ENCODE peak calls at places on chromosomes 5 and 9, in six cellular contexts. B, X, W, K, I and F are unnamed samples.

GRCh38 chr9:19416143-19416542 is 7.3 kb downstream of the ACER2 start:
- DNase-seq in B (no peak), X (peak; percentile 75), W (no peak), K (no peak), I (no peak), F (no peak)

GRCh38 chr5:73296772-73297171 is 123.8 kb downstream of the TMEM174 start:
- DNase-seq in B (no peak), X (peak; percentile 95), W (no peak), K (no peak), I (no peak), F (no peak)

GRCh38 chr9:134032456-134033222 is 7.4 kb downstream of the BRD3OS start:
- DNase-seq in B (no peak), X (no peak), W (no peak), K (no peak), I (no peak), F (no peak)

GRCh38 chr5:12691330-12691729 is 787.1 kb upstream of the CTNND2 start:
- DNase-seq in B (no peak), X (no peak), W (no peak), K (no peak), I (no peak), F (no peak)

GRCh38 chr5:25418319-25418859 is 773.6 kb upstream of the CDH10 start:
- DNase-seq in B (no peak), X (no peak), W (no peak), K (peak; percentile 43), I (no peak), F (no peak)

GRCh38 chr5:15746833-15747232 is 246.9 kb downstream of the FBXL7 start:
- DNase-seq in B (no peak), X (peak; percentile 28), W (no peak), K (no peak), I (no peak), F (no peak)

GRCh38 chr9:129620669-129621295 is at the start of gene C9orf50:
- DNase-seq in B (no peak), X (no peak), W (no peak), K (no peak), I (no peak), F (no peak)

GRCh38 chr5:100903036-100903887 is at the start of gene ST8SIA4:
- DNase-seq in B (peak; percentile 65), X (peak; percentile 82), W (peak; percentile 91), K (peak; percentile 91), I (peak; percentile 84), F (peak; percentile 30)

GRCh38 chr5:69418559-69418958 is 3.6 kb downstream of the MARVELD2 start:
- DNase-seq in B (no peak), X (no peak), W (no peak), K (no peak), I (no peak), F (no peak)

GRCh38 chr5:30853158-30853557 is 340.3 kb upstream of the CDH6 start:
- DNase-seq in B (no peak), X (no peak), W (no peak), K (no peak), I (no peak), F (no peak)

GRCh38 chr5:61289669-61290363 is 42.2 kb upstream of the ZSWIM6 start:
- DNase-seq in B (no peak), X (no peak), W (no peak), K (no peak), I (no peak), F (no peak)

GRCh38 chr5:21774281-21774680 is 1078.9 kb downstream of the CDH12 start:
- DNase-seq in B (no peak), X (no peak), W (no peak), K (no peak), I (no peak), F (no peak)

GRCh38 chr5:15887072-15887471 is 292.5 kb downstream of the MARCHF11 start:
- DNase-seq in B (no peak), X (no peak), W (no peak), K (no peak), I (no peak), F (no peak)

GRCh38 chr5:56116599-56117131 is 116.5 kb downstream of the ANKRD55 start:
- DNase-seq in B (no peak), X (no peak), W (no peak), K (no peak), I (no peak), F (no peak)

GRCh38 chr9:133632806-133633680 is 3.1 kb upstream of the DBH start:
- DNase-seq in B (no peak), X (no peak), W (no peak), K (no peak), I (no peak), F (no peak)

GRCh38 chr5:144183254-144183889 is 12.7 kb downstream of the KCTD16 start:
- DNase-seq in B (no peak), X (peak; percentile 56), W (no peak), K (peak; percentile 36), I (no peak), F (no peak)
- H3K27ac ChIP-seq in B (no peak overlapping the region), X (no peak overlapping the region), W (no peak overlapping the region), K (no peak overlapping the region), I (no peak overlapping the region), F (no peak overlapping the region)

GRCh38 chr9:92614123-92614510 is 55.8 kb downstream of the IPPK start:
- DNase-seq in B (peak; percentile 9), X (no peak), W (no peak), K (no peak), I (no peak), F (no peak)

GRCh38 chr9:92616199-92617129 is 53.5 kb downstream of the IPPK start:
- DNase-seq in B (peak; percentile 50), X (peak; percentile 32), W (no peak), K (no peak), I (peak; percentile 12), F (peak; percentile 82)

GRCh38 chr9:92613268-92614122 is 56.4 kb downstream of the IPPK start:
- DNase-seq in B (no peak), X (no peak), W (no peak), K (no peak), I (no peak), F (no peak)

GRCh38 chr9:92615790-92616189 is 54.1 kb downstream of the IPPK start:
- DNase-seq in B (no peak), X (no peak), W (no peak), K (no peak), I (peak; percentile 13), F (no peak)

GRCh38 chr9:92614763-92615441 is 55.0 kb downstream of the IPPK start:
- DNase-seq in B (no peak), X (no peak), W (no peak), K (no peak), I (no peak), F (no peak)
- H3K36me3 ChIP-seq in B (no peaks in the 10 kb centered on the region), X (peaks cover 20% of the 10 kb centered on the region), W (peaks cover 60% of the 10 kb centered on the region), K (no peaks in the 10 kb centered on the region), I (no peaks in the 10 kb centered on the region), F (no peaks in the 10 kb centered on the region)

GRCh38 chr5:171630670-171631065 is 154.9 kb upstream of the SMIM23 start:
- DNase-seq in B (no peak), X (no peak), W (no peak), K (no peak), I (no peak), F (no peak)

GRCh38 chr5:171630047-171630669 is 155.5 kb upstream of the SMIM23 start:
- DNase-seq in B (no peak), X (peak; percentile 62), W (peak; percentile 74), K (peak; percentile 86), I (peak; percentile 34), F (no peak)

GRCh38 chr5:171628344-171628743 is 157.3 kb upstream of the SMIM23 start:
- DNase-seq in B (no peak), X (no peak), W (no peak), K (no peak), I (no peak), F (no peak)

GRCh38 chr5:171627936-171628335 is 157.7 kb upstream of the SMIM23 start:
- DNase-seq in B (no peak), X (no peak), W (no peak), K (no peak), I (no peak), F (no peak)

DNA sequence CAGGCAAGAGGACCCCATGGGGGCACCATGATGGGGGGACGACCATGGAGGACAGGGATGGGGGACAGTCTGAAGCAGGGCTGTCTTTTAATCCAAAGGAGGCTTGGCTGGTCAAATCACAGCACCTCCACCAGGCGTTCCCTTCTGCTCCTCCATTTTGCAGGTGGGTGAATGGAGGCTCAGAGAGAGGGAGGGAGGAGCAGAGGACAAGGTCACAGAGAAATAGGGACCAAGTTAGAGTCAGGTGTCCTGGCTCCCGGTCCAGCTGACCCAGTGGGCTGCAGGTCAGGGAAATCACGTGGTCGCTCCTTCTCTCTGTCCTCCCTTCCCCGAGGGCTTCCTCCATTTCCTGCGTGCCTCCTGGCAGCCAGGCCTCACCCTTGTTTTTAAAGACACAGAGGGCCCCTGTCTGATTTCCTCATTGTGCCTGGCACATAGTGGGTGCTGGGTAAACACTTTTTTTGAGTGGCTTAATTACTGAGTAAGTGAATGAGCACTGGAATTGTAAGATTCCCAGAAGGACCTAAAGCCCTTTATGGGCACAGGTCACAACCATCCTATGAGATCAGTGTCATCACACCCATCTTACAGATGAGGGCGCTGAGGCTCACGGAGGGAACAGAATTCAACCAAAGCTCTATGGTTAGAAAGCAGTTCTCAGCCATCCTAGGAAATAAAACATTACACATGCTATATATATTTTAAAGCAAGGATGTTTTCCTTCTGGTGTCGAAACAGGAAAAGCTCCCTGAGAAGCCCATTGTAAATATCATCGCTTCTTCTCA is 156.2 kb upstream of the SMIM23 start:
- DNase-seq in B (no peak), X (no peak), W (no peak), K (peak; percentile 56), I (no peak), F (no peak)
- H3K27ac ChIP-seq in B (no peak overlapping the region), X (no peak overlapping the region), W (no peak overlapping the region), K (no peak overlapping the region), I (no peak overlapping the region), F (no peak overlapping the region)

GRCh38 chr5:178143246-178143645 is 10.4 kb downstream of the NHP2 start:
- DNase-seq in B (no peak), X (no peak), W (no peak), K (no peak), I (no peak), F (no peak)

GRCh38 chr5:178137991-178138390 is 7.2 kb downstream of the RMND5B start:
- DNase-seq in B (no peak), X (no peak), W (no peak), K (no peak), I (no peak), F (no peak)

GRCh38 chr5:178142642-178143041 is 11.0 kb downstream of the NHP2 start:
- DNase-seq in B (no peak), X (no peak), W (no peak), K (no peak), I (no peak), F (no peak)

GRCh38 chr5:178143901-178144300 is 9.8 kb downstream of the NHP2 start:
- DNase-seq in B (no peak), X (no peak), W (no peak), K (no peak), I (peak; percentile 39), F (peak; percentile 81)

GRCh38 chr5:178141550-178141949 is 10.7 kb downstream of the RMND5B start:
- DNase-seq in B (no peak), X (no peak), W (no peak), K (no peak), I (no peak), F (no peak)
- H3K36me3 ChIP-seq in B (no peaks in the 10 kb centered on the region), X (peaks cover 14% of the 10 kb centered on the region), W (peaks cover 75% of the 10 kb centered on the region), K (peaks cover 66% of the 10 kb centered on the region), I (no peaks in the 10 kb centered on the region), F (no peaks in the 10 kb centered on the region)

DNA sequence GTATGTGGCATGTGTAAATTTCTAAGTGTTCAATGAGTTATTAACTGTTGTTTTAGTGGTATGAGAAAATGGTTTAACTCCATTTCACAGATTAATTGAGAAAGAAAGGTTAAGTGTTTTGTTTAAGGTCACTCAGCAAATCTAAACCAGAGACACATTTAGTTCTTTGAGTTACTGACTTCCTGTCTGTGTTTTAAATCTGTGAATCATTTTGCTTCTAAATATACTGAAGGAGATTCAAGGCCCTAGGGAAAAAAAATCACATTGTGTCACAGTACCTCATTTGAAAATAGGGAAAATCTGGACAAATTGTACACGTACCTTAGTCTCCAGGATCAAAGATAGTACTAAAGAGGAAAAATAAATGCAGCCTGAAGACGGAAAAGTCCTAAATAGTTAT is 368.2 kb downstream of the TMEM161B start:
- DNase-seq in B (no peak), X (peak; percentile 10), W (no peak), K (no peak), I (no peak), F (no peak)
- H3K27ac ChIP-seq in B (no peak overlapping the region), X (no peak overlapping the region), W (no peak overlapping the region), K (no peak overlapping the region), I (no peak overlapping the region), F (no peak overlapping the region)